ENCODE peak calls at places on chromosomes 16 and 17, in five cellular contexts. H is KBM-7, O is M059J, M is germinal center, V is T-helper 2 cell. B is an unnamed sample.

GRCh38 chr16:22623351-22623781 is 112.7 kb downstream of the NPIPB5 start:
- DNase-seq in H (no peak), O (peak), M (no peak), V (no peak), B (peak)

GRCh38 chr17:1713878-1714487 is 3.8 kb upstream of the TLCD2 start:
- DNase-seq in H (peak), O (peak), M (no peak), V (no peak), B (peak)

GRCh38 chr17:20010099-20010863 is 1.1 kb downstream of the SPECC1 start:
- DNase-seq in H (peak), O (peak), M (no peak), V (no peak), B (peak)

GRCh38 chr16:29807426-29808218 is 1.3 kb downstream of the MAZ start:
- DNase-seq in H (peak), O (peak), M (peak), V (peak), B (peak)

GRCh38 chr17:42325026-42325425 is 36.7 kb downstream of the STAT5A start:
- DNase-seq in H (no peak), O (peak), M (no peak), V (no peak), B (peak)

GRCh38 chr16:80166082-80166481 is 374.7 kb upstream of the DYNLRB2 start:
- DNase-seq in H (no peak), O (no peak), M (no peak), V (no peak), B (no peak)

GRCh38 chr17:33674685-33675084 is 381.6 kb upstream of the ASIC2 start:
- DNase-seq in H (peak), O (peak), M (peak), V (peak), B (peak)

GRCh38 chr17:76261421-76262215 is 3.5 kb upstream of the UBALD2 start:
- DNase-seq in H (peak), O (peak), M (peak), V (no peak), B (peak)

GRCh38 chr16:66591018-66591417 is 11.8 kb downstream of the CMTM2 start:
- DNase-seq in H (no peak), O (no peak), M (no peak), V (no peak), B (no peak)

GRCh38 chr16:88687254-88687576 is 908 bp upstream of the SNAI3 start:
- DNase-seq in H (no peak), O (no peak), M (no peak), V (no peak), B (no peak)